ENCODE peak calls at places on chromosome 20, in eight cellular contexts. One of them, this sample, is unnamed. For H3K4me1, the result is how much of the 10 kb centered on the place peaks cover.

GRCh38 chr20:21357851-21358250 is 39.5 kb downstream of the NKX2-4 start:
- DNase-seq in lung: no peak
- DNase-seq in mesenchymal stem cell: no peak
- DNase-seq in right cardiac atrium: no peak
- DNase-seq in uterus: no peak
- DNase-seq in A549: peak
- DNase-seq in HepG2: peak
- DNase-seq in transverse colon: no peak
- DNase-seq in this sample: no peak

GRCh38 chr20:12394786-12395185 is 477.1 kb downstream of the BTBD3 start:
- DNase-seq in lung: no peak
- DNase-seq in A549: no peak
- DNase-seq in mesenchymal stem cell: no peak
- DNase-seq in right cardiac atrium: no peak
- DNase-seq in uterus: no peak
- DNase-seq in transverse colon: no peak
- DNase-seq in HepG2: no peak
- DNase-seq in this sample: no peak

GRCh38 chr20:56443654-56444540 is 24.5 kb upstream of the RTF2 start:
- DNase-seq in right cardiac atrium: no peak
- DNase-seq in lung: no peak
- DNase-seq in transverse colon: no peak
- DNase-seq in mesenchymal stem cell: peak
- DNase-seq in A549: no peak
- DNase-seq in uterus: no peak
- DNase-seq in HepG2: peak
- DNase-seq in this sample: no peak

GRCh38 chr20:44019638-44020335 is 105.1 kb downstream of the TOX2 start:
- DNase-seq in right cardiac atrium: no peak
- DNase-seq in A549: no peak
- DNase-seq in uterus: no peak
- DNase-seq in HepG2: no peak
- DNase-seq in mesenchymal stem cell: peak
- DNase-seq in transverse colon: no peak
- DNase-seq in lung: no peak
- DNase-seq in this sample: peak

GRCh38 chr20:37426106-37426505 is 80.2 kb downstream of the SRC start:
- DNase-seq in uterus: no peak
- DNase-seq in transverse colon: no peak
- DNase-seq in right cardiac atrium: no peak
- DNase-seq in A549: no peak
- DNase-seq in mesenchymal stem cell: no peak
- DNase-seq in HepG2: no peak
- DNase-seq in lung: no peak
- DNase-seq in this sample: no peak

GRCh38 chr20:49562341-49563014 is 5.5 kb downstream of the PTGIS start:
- DNase-seq in A549: peak
- DNase-seq in mesenchymal stem cell: peak
- DNase-seq in lung: peak
- DNase-seq in transverse colon: peak
- DNase-seq in uterus: peak
- DNase-seq in HepG2: no peak
- DNase-seq in right cardiac atrium: peak
- DNase-seq in this sample: no peak

GRCh38 chr20:64146936-64147451 is 17.3 kb upstream of the MYT1 start:
- DNase-seq in HepG2: no peak
- DNase-seq in right cardiac atrium: peak
- DNase-seq in A549: no peak
- DNase-seq in transverse colon: no peak
- DNase-seq in uterus: no peak
- DNase-seq in mesenchymal stem cell: no peak
- DNase-seq in lung: no peak
- DNase-seq in this sample: no peak

GRCh38 chr20:60863548-60863947 is 388.5 kb upstream of the CDH4 start:
- DNase-seq in A549: no peak
- DNase-seq in right cardiac atrium: no peak
- DNase-seq in lung: no peak
- DNase-seq in transverse colon: no peak
- DNase-seq in HepG2: no peak
- DNase-seq in mesenchymal stem cell: no peak
- DNase-seq in uterus: no peak
- DNase-seq in this sample: no peak

GRCh38 chr20:3740600-3741301 is 8.3 kb downstream of the HSPA12B start:
- DNase-seq in mesenchymal stem cell: no peak
- DNase-seq in HepG2: no peak
- DNase-seq in uterus: no peak
- DNase-seq in A549: no peak
- DNase-seq in transverse colon: no peak
- DNase-seq in right cardiac atrium: no peak
- DNase-seq in lung: no peak
- DNase-seq in this sample: no peak

GRCh38 chr20:56916345-56916622 is 287.2 kb downstream of the TFAP2C start:
- DNase-seq in lung: no peak
- DNase-seq in A549: no peak
- DNase-seq in mesenchymal stem cell: no peak
- DNase-seq in HepG2: no peak
- DNase-seq in uterus: no peak
- DNase-seq in transverse colon: no peak
- DNase-seq in right cardiac atrium: no peak
- DNase-seq in this sample: no peak

GRCh38 chr20:3173582-3174441 is 463 bp upstream of the LZTS3 start:
- DNase-seq in mesenchymal stem cell: peak
- DNase-seq in lung: peak
- DNase-seq in right cardiac atrium: peak
- DNase-seq in transverse colon: peak
- DNase-seq in HepG2: peak
- DNase-seq in uterus: peak
- DNase-seq in A549: peak
- DNase-seq in this sample: peak

GRCh38 chr20:61442075-61442670 is 190.1 kb downstream of the CDH4 start:
- DNase-seq in mesenchymal stem cell: peak
- DNase-seq in lung: no peak
- DNase-seq in HepG2: no peak
- DNase-seq in right cardiac atrium: no peak
- DNase-seq in uterus: no peak
- DNase-seq in A549: no peak
- DNase-seq in transverse colon: no peak
- DNase-seq in this sample: no peak

GRCh38 chr20:34680586-34680985 is 3.7 kb upstream of the PIGU start:
- DNase-seq in right cardiac atrium: no peak
- DNase-seq in lung: no peak
- DNase-seq in mesenchymal stem cell: peak
- DNase-seq in uterus: no peak
- DNase-seq in transverse colon: no peak
- DNase-seq in HepG2: no peak
- DNase-seq in A549: no peak
- DNase-seq in this sample: no peak

GRCh38 chr20:10639762-10640556 is 33.8 kb downstream of the JAG1 start:
- DNase-seq in uterus: no peak
- DNase-seq in mesenchymal stem cell: no peak
- DNase-seq in right cardiac atrium: peak
- DNase-seq in lung: no peak
- DNase-seq in HepG2: no peak
- DNase-seq in A549: no peak
- DNase-seq in transverse colon: no peak
- DNase-seq in this sample: no peak

GRCh38 chr20:19757973-19758887 is at the start of gene RIN2:
- DNase-seq in uterus: peak
- DNase-seq in right cardiac atrium: peak
- DNase-seq in HepG2: peak
- DNase-seq in A549: peak
- DNase-seq in transverse colon: peak
- DNase-seq in lung: peak
- DNase-seq in mesenchymal stem cell: peak
- DNase-seq in this sample: no peak

GRCh38 chr20:54433653-54434052 is 41.7 kb upstream of the DOK5 start:
- DNase-seq in right cardiac atrium: no peak
- DNase-seq in A549: no peak
- DNase-seq in mesenchymal stem cell: no peak
- DNase-seq in uterus: no peak
- DNase-seq in HepG2: no peak
- DNase-seq in transverse colon: no peak
- DNase-seq in lung: no peak
- DNase-seq in this sample: no peak

GRCh38 chr20:41205313-41205712 is 68.0 kb downstream of the PLCG1 start:
- DNase-seq in right cardiac atrium: peak
- DNase-seq in uterus: no peak
- DNase-seq in transverse colon: no peak
- DNase-seq in lung: no peak
- DNase-seq in HepG2: no peak
- DNase-seq in A549: no peak
- DNase-seq in mesenchymal stem cell: no peak
- DNase-seq in this sample: no peak

GRCh38 chr20:52859156-52859887 is 112.8 kb upstream of the TSHZ2 start:
- DNase-seq in lung: no peak
- DNase-seq in transverse colon: no peak
- DNase-seq in mesenchymal stem cell: peak
- DNase-seq in right cardiac atrium: peak
- DNase-seq in uterus: peak
- DNase-seq in HepG2: no peak
- DNase-seq in A549: no peak
- DNase-seq in this sample: no peak

GRCh38 chr20:40954521-40955165 is 74.0 kb upstream of the TOP1 start:
- DNase-seq in uterus: no peak
- DNase-seq in transverse colon: no peak
- DNase-seq in HepG2: no peak
- DNase-seq in A549: no peak
- DNase-seq in right cardiac atrium: no peak
- DNase-seq in mesenchymal stem cell: no peak
- DNase-seq in lung: no peak
- DNase-seq in this sample: no peak

GRCh38 chr20:47338131-47338628 is 18.3 kb downstream of the ZMYND8 start:
- DNase-seq in mesenchymal stem cell: no peak
- DNase-seq in HepG2: no peak
- DNase-seq in lung: no peak
- DNase-seq in uterus: no peak
- DNase-seq in transverse colon: no peak
- DNase-seq in right cardiac atrium: peak
- DNase-seq in A549: no peak
- DNase-seq in this sample: no peak
- H3K4me1 ChIP-seq in mesenchymal stem cell: under half
- H3K4me1 ChIP-seq in HepG2: half or more
- H3K4me1 ChIP-seq in lung: under half
- H3K4me1 ChIP-seq in uterus: under half
- H3K4me1 ChIP-seq in transverse colon: under half
- H3K4me1 ChIP-seq in right cardiac atrium: under half
- H3K4me1 ChIP-seq in A549: half or more
- H3K4me1 ChIP-seq in this sample: under half

DNA sequence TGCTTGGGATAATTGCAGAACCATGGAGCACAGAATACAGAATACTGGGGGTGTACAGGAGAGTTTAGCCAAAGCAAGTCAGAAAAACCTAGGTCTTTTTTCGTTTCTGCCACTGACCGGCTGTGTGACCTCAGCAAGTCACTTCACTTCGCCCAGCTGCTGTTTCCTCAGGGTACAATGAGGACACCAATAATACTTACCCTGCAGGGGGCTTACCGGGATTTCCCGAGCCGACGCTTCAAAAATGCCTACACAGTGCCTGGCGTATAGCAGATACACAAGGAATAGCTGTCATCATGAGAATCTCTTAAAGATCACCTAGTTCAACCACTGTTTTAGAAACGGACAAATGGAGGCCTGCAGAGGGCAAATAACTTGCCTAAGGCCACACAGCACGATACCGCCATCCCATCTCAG is 772 bp downstream of the RIPOR3 start:
- DNase-seq in right cardiac atrium: no peak
- DNase-seq in mesenchymal stem cell: peak
- DNase-seq in A549: no peak
- DNase-seq in lung: no peak
- DNase-seq in HepG2: no peak
- DNase-seq in uterus: no peak
- DNase-seq in transverse colon: no peak
- DNase-seq in this sample: no peak
- H3K27ac ChIP-seq in right cardiac atrium: peak
- H3K27ac ChIP-seq in mesenchymal stem cell: peak
- H3K27ac ChIP-seq in A549: peak
- H3K27ac ChIP-seq in lung: no peak
- H3K27ac ChIP-seq in HepG2: no peak
- H3K27ac ChIP-seq in uterus: peak
- H3K27ac ChIP-seq in transverse colon: peak
- H3K27ac ChIP-seq in this sample: peak

GRCh38 chr20:62549029-62549428 is 73.2 kb upstream of the GATA5 start:
- DNase-seq in transverse colon: no peak
- DNase-seq in right cardiac atrium: no peak
- DNase-seq in lung: no peak
- DNase-seq in A549: no peak
- DNase-seq in mesenchymal stem cell: no peak
- DNase-seq in uterus: no peak
- DNase-seq in HepG2: no peak
- DNase-seq in this sample: no peak

GRCh38 chr20:62548483-62548882 is 72.7 kb upstream of the GATA5 start:
- DNase-seq in A549: no peak
- DNase-seq in HepG2: no peak
- DNase-seq in transverse colon: no peak
- DNase-seq in lung: no peak
- DNase-seq in uterus: no peak
- DNase-seq in mesenchymal stem cell: no peak
- DNase-seq in right cardiac atrium: no peak
- DNase-seq in this sample: no peak

GRCh38 chr20:62549499-62550086 is 73.8 kb upstream of the GATA5 start:
- DNase-seq in mesenchymal stem cell: no peak
- DNase-seq in uterus: no peak
- DNase-seq in transverse colon: no peak
- DNase-seq in lung: no peak
- DNase-seq in right cardiac atrium: no peak
- DNase-seq in A549: no peak
- DNase-seq in HepG2: no peak
- DNase-seq in this sample: no peak

GRCh38 chr20:62551408-62552323 is 75.9 kb upstream of the GATA5 start:
- DNase-seq in A549: no peak
- DNase-seq in transverse colon: no peak
- DNase-seq in uterus: no peak
- DNase-seq in right cardiac atrium: no peak
- DNase-seq in mesenchymal stem cell: no peak
- DNase-seq in lung: no peak
- DNase-seq in HepG2: no peak
- DNase-seq in this sample: no peak

GRCh38 chr20:62550087-62550565 is 74.3 kb upstream of the GATA5 start:
- DNase-seq in uterus: peak
- DNase-seq in mesenchymal stem cell: no peak
- DNase-seq in transverse colon: no peak
- DNase-seq in HepG2: no peak
- DNase-seq in right cardiac atrium: peak
- DNase-seq in lung: no peak
- DNase-seq in A549: peak
- DNase-seq in this sample: no peak
- H3K4me1 ChIP-seq in uterus: under half
- H3K4me1 ChIP-seq in mesenchymal stem cell: under half
- H3K4me1 ChIP-seq in transverse colon: under half
- H3K4me1 ChIP-seq in HepG2: under half
- H3K4me1 ChIP-seq in right cardiac atrium: under half
- H3K4me1 ChIP-seq in lung: under half
- H3K4me1 ChIP-seq in A549: under half
- H3K4me1 ChIP-seq in this sample: under half

DNA sequence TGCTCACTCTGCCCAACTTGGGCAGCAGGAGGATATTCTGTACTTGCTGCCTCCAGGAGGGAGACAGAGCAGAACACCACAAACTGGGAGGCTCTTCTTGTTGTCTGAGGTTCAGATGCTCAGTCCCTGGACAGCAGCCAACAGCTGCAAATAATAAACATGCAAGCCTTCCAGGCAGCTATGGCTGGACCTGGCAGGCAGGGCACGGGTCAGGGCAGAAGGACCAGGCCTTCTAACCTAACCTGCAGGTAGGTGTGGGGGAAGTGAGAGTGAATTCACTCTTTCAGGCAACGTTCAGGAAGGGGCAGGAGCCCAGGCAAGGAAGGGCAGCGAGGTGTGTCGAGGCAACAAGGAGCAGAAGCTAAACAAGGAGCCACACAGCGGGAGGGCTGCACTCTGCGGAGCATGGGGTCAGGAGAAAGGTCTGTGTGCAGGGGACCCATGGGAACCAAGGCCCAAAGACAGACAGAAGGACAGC is 31.5 kb downstream of the NINL start:
- DNase-seq in A549: no peak
- DNase-seq in right cardiac atrium: no peak
- DNase-seq in transverse colon: no peak
- DNase-seq in lung: no peak
- DNase-seq in uterus: no peak
- DNase-seq in HepG2: peak
- DNase-seq in mesenchymal stem cell: peak
- DNase-seq in this sample: no peak
- H3K27ac ChIP-seq in A549: no peak
- H3K27ac ChIP-seq in right cardiac atrium: no peak
- H3K27ac ChIP-seq in transverse colon: no peak
- H3K27ac ChIP-seq in lung: no peak
- H3K27ac ChIP-seq in uterus: no peak
- H3K27ac ChIP-seq in HepG2: no peak
- H3K27ac ChIP-seq in mesenchymal stem cell: peak
- H3K27ac ChIP-seq in this sample: no peak